ENCODE peak calls at places on chromosomes 4 and X, in ten cellular contexts. D is SW480, Q is occipital lobe, O is NCI-H146, N is GM20000, H is NCI-H1048, K is KG1, Y is RPMI7951, M is NCI-H2171, J is glomerular endothelial cell. P is an unnamed sample.

GRCh38 chr4:37758226-37758625 is 68.3 kb upstream of the PGM2 start:
- DNase-seq in Y (no peak), O (no peak), K (peak), H (no peak), J (no peak), D (no peak), Q (no peak), M (no peak), N (no peak), P (no peak)

GRCh38 chr4:38017579-38017978 is 57.4 kb downstream of the PTTG2 start:
- DNase-seq in O (no peak), D (no peak), H (no peak), M (no peak), Y (no peak), N (no peak), Q (no peak), K (no peak), J (no peak), P (no peak)

GRCh38 chr4:124167602-124168001 is 544.9 kb downstream of the ANKRD50 start:
- DNase-seq in H (no peak), Q (no peak), O (no peak), K (no peak), N (no peak), D (no peak), J (no peak), M (no peak), Y (peak), P (no peak)

GRCh38 chr4:3243066-3243775 is 5.7 kb upstream of the MSANTD1 start:
- DNase-seq in H (no peak), K (no peak), J (no peak), O (no peak), N (no peak), Q (no peak), M (no peak), D (no peak), Y (no peak), P (no peak)

GRCh38 chr4:66048861-66049260 is 378.6 kb upstream of the EPHA5 start:
- DNase-seq in N (no peak), M (peak), H (no peak), Y (no peak), O (peak), D (no peak), J (no peak), K (no peak), Q (no peak), P (no peak)

GRCh38 chr4:164169591-164169990 is 584.3 kb upstream of the SMIM31 start:
- DNase-seq in H (no peak), J (no peak), D (no peak), Y (peak), M (no peak), Q (no peak), O (no peak), K (no peak), N (no peak), P (no peak)

GRCh38 chrX:48897157-48897620 is 379 bp downstream of the TIMM17B start:
- DNase-seq in O (peak), H (peak), K (peak), Q (peak), J (no peak), M (peak), D (peak), N (no peak), Y (peak), P (peak)

GRCh38 chr4:113899260-113900177 is 79.9 kb downstream of the ARSJ start:
- DNase-seq in M (no peak), Q (no peak), H (no peak), K (no peak), Y (no peak), N (peak), D (no peak), J (no peak), O (no peak), P (no peak)

GRCh38 chr4:102610007-102610406 is 108.8 kb downstream of the NFKB1 start:
- DNase-seq in N (no peak), K (no peak), J (no peak), H (no peak), O (no peak), Y (peak), D (no peak), M (no peak), Q (no peak), P (no peak)

GRCh38 chr4:156606444-156607197 is 365.0 kb downstream of the PDGFC start:
- DNase-seq in D (no peak), Q (no peak), O (no peak), M (no peak), K (no peak), Y (no peak), J (no peak), H (no peak), N (no peak), P (no peak)

GRCh38 chr4:157223446-157223845 is 2.9 kb downstream of the GRIA2 start:
- DNase-seq in O (no peak), Q (no peak), K (no peak), Y (no peak), N (no peak), J (no peak), H (no peak), D (no peak), M (no peak), P (no peak)

GRCh38 chr4:55216871-55217635 is 91.7 kb upstream of the KDR start:
- DNase-seq in O (no peak), D (no peak), J (no peak), Y (no peak), M (no peak), N (no peak), H (no peak), K (no peak), Q (no peak), P (no peak)

GRCh38 chr4:99180367-99181169 is 36.5 kb upstream of the ADH4 start:
- DNase-seq in O (no peak), K (no peak), Q (no peak), J (no peak), H (no peak), D (no peak), Y (peak), M (no peak), N (no peak), P (no peak)

GRCh38 chrX:136822337-136823095 is 41.8 kb upstream of the ARHGEF6 start:
- DNase-seq in Q (no peak), K (no peak), O (no peak), D (no peak), M (no peak), N (no peak), H (no peak), Y (no peak), J (no peak), P (no peak)

GRCh38 chrX:41333744-41333993 is 293 bp upstream of the DDX3X start:
- DNase-seq in N (peak), O (peak), M (peak), Y (peak), K (peak), J (peak), D (no peak), H (peak), Q (peak), P (no peak)

GRCh38 chrX:53071604-53072417 is 10.4 kb upstream of the TSPYL2 start:
- DNase-seq in O (peak), N (peak), D (peak), H (peak), K (peak), M (peak), J (no peak), Y (peak), Q (peak), P (peak)

GRCh38 chr4:108788731-108789130 is 25.9 kb upstream of the ETNPPL start:
- DNase-seq in K (no peak), D (no peak), M (no peak), H (no peak), Y (no peak), N (no peak), J (no peak), O (no peak), Q (no peak), P (no peak)